ENCODE peak calls at places on chromosomes 5 and 9, in nine cellular contexts. K, O, Z, E, W, C, H, U and S are unnamed samples.

GRCh38 chr5:95808686-95809413 is 13.7 kb downstream of the GLRX start:
- DNase-seq in W (peak; percentile 98), C (peak; percentile 84), K (peak; percentile 85), E (peak; percentile 68), H (no peak), Z (no peak), U (no peak), O (peak; percentile 67), S (no peak)

GRCh38 chr5:89024082-89024481 is 141.1 kb upstream of the MEF2C start:
- DNase-seq in K (no peak), W (no peak), E (no peak), U (no peak), Z (no peak), C (no peak), O (no peak), H (no peak), S (no peak)

GRCh38 chr9:121638399-121638798 is 13.0 kb upstream of the DAB2IP start:
- DNase-seq in E (no peak), O (no peak), U (no peak), C (no peak), H (no peak), K (no peak), W (no peak), Z (no peak), S (no peak)

GRCh38 chr5:39427225-39427624 is 2.4 kb upstream of the DAB2 start:
- DNase-seq in H (no peak), Z (no peak), O (no peak), E (no peak), K (no peak), C (peak; percentile 71), W (no peak), U (no peak), S (no peak)

GRCh38 chr5:177387405-177387804 is 3.2 kb downstream of the SLC34A1 start:
- DNase-seq in K (no peak), E (no peak), H (no peak), O (no peak), U (no peak), W (no peak), C (no peak), Z (no peak), S (no peak)

GRCh38 chr5:132253452-132254320 is 3.8 kb upstream of the PDLIM4 start:
- DNase-seq in H (no peak), K (no peak), U (no peak), C (no peak), E (no peak), W (no peak), O (no peak), Z (no peak), S (no peak)

GRCh38 chr9:115733736-115734135 is 419.9 kb upstream of the PAPPA start:
- DNase-seq in K (no peak), H (no peak), W (no peak), Z (no peak), E (no peak), U (no peak), C (peak; percentile 44), O (no peak), S (no peak)

GRCh38 chr9:131273791-131274673 is 2.3 kb downstream of the FAM78A start:
- DNase-seq in H (no peak), O (no peak), Z (no peak), C (no peak), E (no peak), K (no peak), U (no peak), W (peak; percentile 86), S (no peak)

GRCh38 chr5:102937916-102938315 is 182.0 kb downstream of the GIN1 start:
- DNase-seq in U (no peak), C (no peak), W (no peak), K (no peak), O (no peak), E (no peak), H (no peak), Z (no peak), S (no peak)

GRCh38 chr9:97992219-97992618 is 9.1 kb downstream of the ANP32B start:
- DNase-seq in U (no peak), H (no peak), K (no peak), Z (no peak), E (no peak), C (no peak), O (no peak), W (no peak), S (no peak)

GRCh38 chr9:97993000-97993399 is 9.9 kb downstream of the ANP32B start:
- DNase-seq in H (no peak), E (no peak), Z (no peak), O (no peak), K (no peak), W (peak; percentile 40), C (no peak), U (no peak), S (no peak)

GRCh38 chr9:97991818-97992217 is 8.7 kb downstream of the ANP32B start:
- DNase-seq in Z (no peak), H (no peak), C (no peak), U (no peak), K (no peak), W (no peak), O (no peak), E (no peak), S (no peak)

GRCh38 chr9:97987490-97987889 is 4.3 kb downstream of the ANP32B start:
- DNase-seq in C (no peak), E (no peak), W (peak; percentile 25), K (no peak), O (no peak), U (no peak), H (no peak), Z (no peak), S (no peak)

DNA sequence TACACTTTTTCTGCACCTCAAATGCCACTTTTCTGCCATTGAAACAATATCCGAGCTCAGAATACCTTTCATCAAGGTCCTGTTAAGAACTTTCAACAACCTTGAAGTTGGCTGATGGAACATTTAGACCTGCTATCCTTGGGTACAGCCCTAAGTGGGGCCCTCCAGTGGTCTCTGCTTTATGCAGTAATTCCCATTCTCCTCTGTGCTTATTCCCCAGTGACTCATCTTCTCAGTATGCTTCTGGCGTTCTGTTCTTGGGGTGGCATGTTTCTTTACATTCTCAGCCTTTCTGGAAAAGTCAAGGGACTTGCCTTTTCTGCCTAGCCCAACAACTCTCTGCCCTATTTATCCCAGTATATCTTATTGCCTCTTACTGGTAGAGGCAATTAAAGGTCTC is 7.1 kb downstream of the ANP32B start:
- DNase-seq in E (no peak), C (peak; percentile 68), Z (peak; percentile 22), H (no peak), O (no peak), K (no peak), U (no peak), W (peak; percentile 43), S (no peak)
- TF ChIP-seq CTCF in E (no peak), C (peak; percentile 22), Z (peak; percentile 36), H (no peak), O (no peak), K (no peak), U (no peak), W (no peak), S (no peak)

GRCh38 chr9:311837-312236 is 97.2 kb downstream of the DOCK8 start:
- DNase-seq in H (no peak), E (no peak), O (no peak), C (no peak), Z (no peak), W (no peak), U (no peak), K (no peak), S (no peak)

GRCh38 chr9:312596-313320 is 98.1 kb downstream of the DOCK8 start:
- DNase-seq in O (no peak), U (no peak), W (no peak), Z (no peak), H (no peak), K (no peak), C (no peak), E (no peak), S (no peak)

GRCh38 chr9:318646-319045 is 104.0 kb downstream of the DOCK8 start:
- DNase-seq in O (no peak), K (no peak), H (no peak), E (no peak), Z (no peak), W (no peak), C (no peak), U (no peak), S (no peak)

DNA sequence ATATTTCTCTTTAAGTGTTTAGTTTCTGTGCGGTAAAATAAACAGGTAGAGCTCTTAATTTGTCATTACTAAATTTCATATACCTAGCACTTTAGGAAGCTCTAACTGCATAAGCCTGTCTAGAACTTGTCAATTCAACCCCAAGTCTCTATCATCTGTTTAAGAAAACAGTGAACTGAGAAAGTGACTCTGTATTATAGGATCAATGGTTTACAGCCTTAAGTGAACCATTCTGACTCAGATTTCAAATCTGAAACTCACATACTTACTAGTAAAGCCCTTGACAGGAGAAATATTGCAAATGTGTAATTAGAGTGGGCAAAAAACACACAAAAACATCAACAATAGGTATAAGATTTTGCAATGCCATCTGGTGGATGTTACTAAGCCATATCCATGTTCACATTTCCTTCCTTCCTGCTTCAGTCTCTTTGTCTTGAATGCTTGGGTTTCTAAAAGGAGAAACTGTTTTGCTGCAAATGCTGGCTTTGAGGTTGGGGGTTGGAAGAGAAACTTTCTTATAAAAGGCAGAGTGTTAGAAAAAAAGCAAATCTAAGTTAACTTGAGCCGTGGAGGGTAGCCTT is 101.8 kb downstream of the DOCK8 start:
- DNase-seq in H (no peak), E (no peak), U (no peak), Z (no peak), O (no peak), C (no peak), K (no peak), W (peak; percentile 22), S (no peak)
- TF ChIP-seq CTCF in H (no peak), E (no peak), U (no peak), Z (peak; percentile 47), O (no peak), C (no peak), K (no peak), W (no peak), S (no peak)

DNA sequence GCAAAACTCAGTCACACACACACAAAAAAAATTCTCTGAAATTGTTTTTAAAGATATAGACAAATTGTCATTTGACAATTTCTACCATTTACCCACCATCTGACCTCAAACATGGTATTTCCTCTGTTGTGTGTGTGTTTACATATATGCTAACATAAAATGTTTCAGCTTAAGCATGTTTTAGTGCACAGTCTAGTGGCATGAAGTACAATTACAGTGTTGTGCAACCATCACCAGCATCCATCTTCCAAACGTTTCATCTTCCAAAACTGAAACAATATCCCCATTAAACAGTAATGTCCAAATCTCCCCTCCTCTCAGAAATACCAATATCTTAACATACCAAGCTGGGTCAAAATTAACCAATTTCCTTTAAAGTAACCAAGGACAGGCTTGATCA is 65.2 kb downstream of the MYO10 start:
- DNase-seq in E (no peak), U (no peak), C (no peak), O (no peak), Z (no peak), W (no peak), H (no peak), K (no peak), S (no peak)
- TF ChIP-seq CTCF in E (no peak), U (no peak), C (peak; percentile 18), O (no peak), Z (no peak), W (no peak), H (no peak), K (no peak), S (no peak)

DNA sequence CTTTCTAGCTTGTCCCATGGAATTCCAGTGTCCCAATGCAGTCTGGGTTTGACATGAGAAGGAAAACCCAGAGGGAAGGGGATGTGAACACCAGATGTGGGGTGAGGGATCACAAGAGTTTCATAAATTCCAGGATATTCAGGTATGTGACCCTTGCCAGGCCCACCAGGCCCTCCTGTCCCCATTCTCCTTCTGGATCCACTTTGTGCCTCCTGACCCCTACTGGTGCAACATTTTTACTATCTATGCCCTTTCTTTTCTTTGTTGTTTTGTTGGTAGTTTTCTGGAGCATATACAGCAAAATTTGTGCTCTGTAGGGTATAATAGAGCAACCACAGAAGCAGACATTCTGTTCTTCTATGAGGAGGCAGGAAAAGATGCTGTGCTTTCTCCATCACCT is 597.0 kb upstream of the GRAMD2B start:
- DNase-seq in O (no peak), K (no peak), U (no peak), C (no peak), H (no peak), Z (no peak), E (no peak), W (no peak), S (no peak)
- TF ChIP-seq CTCF in O (no peak), K (no peak), U (no peak), C (no peak), H (no peak), Z (no peak), E (no peak), W (no peak), S (no peak)